ENCODE peak calls at places on chromosomes 12 and 14, in six cellular contexts. Q is astrocyte, D is Panc1, J is esophagus squamous epithelium, C is heart left ventricle, W is adrenal gland. N is an unnamed sample.

GRCh38 chr14:102279688-102280348 is 25.1 kb downstream of the MOK start:
- DNase-seq in C (no peak), W (peak; percentile 53), Q (peak; percentile 100), D (peak; percentile 76), J (no peak), N (no peak)

GRCh38 chr14:69726761-69727511 is 40.0 kb upstream of the SRSF5 start:
- DNase-seq in C (peak; percentile 83), W (peak; percentile 91), Q (peak; percentile 40), D (peak; percentile 28), J (peak; percentile 27), N (peak; percentile 72)

GRCh38 chr14:24367506-24368214 is at the start of gene NFATC4:
- DNase-seq in W (peak; percentile 94), J (no peak), C (peak; percentile 82), D (no peak), Q (peak; percentile 88), N (no peak)

GRCh38 chr12:85138833-85139232 is 102.7 kb downstream of the LRRIQ1 start:
- DNase-seq in C (no peak), W (no peak), J (no peak), D (no peak), Q (no peak), N (no peak)

GRCh38 chr14:53391631-53392030 is 238.5 kb upstream of the DDHD1 start:
- DNase-seq in C (no peak), J (no peak), W (no peak), D (no peak), Q (peak; percentile 96), N (no peak)

GRCh38 chr12:50732591-50732990 is 31.3 kb upstream of the ATF1 start:
- DNase-seq in D (peak; percentile 30), Q (peak; percentile 90), W (peak; percentile 82), J (no peak), C (no peak), N (no peak)

GRCh38 chr14:28651148-28651547 is 115.4 kb upstream of the FOXG1 start:
- DNase-seq in D (no peak), Q (peak; percentile 88), C (no peak), W (no peak), J (no peak), N (no peak)

GRCh38 chr12:42277426-42278115 is 39.5 kb upstream of the YAF2 start:
- DNase-seq in W (no peak), D (no peak), C (no peak), Q (no peak), J (no peak), N (no peak)

GRCh38 chr14:94517248-94517640 is 8.0 kb upstream of the SERPINA12 start:
- DNase-seq in C (no peak), D (no peak), J (no peak), W (peak; percentile 10), Q (no peak), N (no peak)

GRCh38 chr12:125129592-125130255 is 64.5 kb downstream of the AACS start:
- DNase-seq in D (no peak), C (peak; percentile 18), J (no peak), W (no peak), Q (no peak), N (no peak)

GRCh38 chr14:34782031-34782430 is 67.6 kb upstream of the CFL2 start:
- DNase-seq in C (no peak), D (no peak), Q (no peak), W (no peak), J (no peak), N (no peak)

GRCh38 chr14:72741836-72742681 is 151.8 kb downstream of the DPF3 start:
- DNase-seq in C (no peak), Q (no peak), W (peak; percentile 45), J (no peak), D (no peak), N (no peak)

GRCh38 chr12:106321139-106321850 is 18.8 kb downstream of the TCP11L2 start:
- DNase-seq in C (peak; percentile 27), D (no peak), W (no peak), Q (no peak), J (no peak), N (no peak)

GRCh38 chr12:8050600-8051250 is 15.4 kb downstream of the C3AR1 start:
- DNase-seq in D (no peak), Q (no peak), J (no peak), W (no peak), C (no peak), N (no peak)

GRCh38 chr12:96136129-96136528 is 58.0 kb upstream of the ELK3 start:
- DNase-seq in J (no peak), W (no peak), D (no peak), C (no peak), Q (peak; percentile 91), N (no peak)

GRCh38 chr14:51188566-51189185 is 51.4 kb upstream of the TMX1 start:
- DNase-seq in Q (peak; percentile 47), D (no peak), W (no peak), C (no peak), J (no peak), N (no peak)

GRCh38 chr12:19230896-19231295 is 101.4 kb downstream of the PLEKHA5 start:
- DNase-seq in Q (no peak), J (no peak), C (no peak), D (no peak), W (no peak), N (no peak)

GRCh38 chr14:101056446-101056845 is 152.9 kb upstream of the RTL1 start:
- DNase-seq in C (no peak), Q (no peak), W (no peak), J (no peak), D (no peak), N (no peak)

GRCh38 chr14:104115131-104115600 is 23.2 kb upstream of the KIF26A start:
- DNase-seq in W (no peak), C (no peak), D (no peak), Q (no peak), J (no peak), N (no peak)

GRCh38 chr14:101737414-101738367 is 23.8 kb upstream of the PPP2R5C start:
- DNase-seq in Q (no peak), J (no peak), D (no peak), W (no peak), C (no peak), N (no peak)

GRCh38 chr12:109739747-109740693 is 26.4 kb downstream of the FAM222A start:
- DNase-seq in D (no peak), W (peak; percentile 69), J (no peak), Q (no peak), C (no peak), N (no peak)

GRCh38 chr12:80821513-80822000 is 104.8 kb downstream of the MYF5 start:
- DNase-seq in D (no peak), Q (no peak), C (no peak), J (no peak), W (no peak), N (no peak)

GRCh38 chr12:49515266-49515665 is 23.6 kb upstream of the KCNH3 start:
- DNase-seq in C (no peak), Q (peak; percentile 89), D (peak; percentile 17), W (no peak), J (no peak), N (no peak)

GRCh38 chr12:94074970-94075695 is 73.2 kb upstream of the PLXNC1 start:
- DNase-seq in W (peak; percentile 87), C (peak; percentile 73), J (no peak), Q (peak; percentile 85), D (no peak), N (no peak)

GRCh38 chr12:28443337-28443736 is 253.1 kb downstream of the CCDC91 start:
- DNase-seq in C (no peak), J (no peak), D (no peak), W (no peak), Q (no peak), N (no peak)

GRCh38 chr14:50333010-50333409 is 20.9 kb downstream of the DMAC2L start:
- DNase-seq in W (peak; percentile 78), J (no peak), C (peak; percentile 47), D (no peak), Q (peak; percentile 82), N (no peak)

GRCh38 chr14:58765375-58765774 is 127.6 kb downstream of the DACT1 start:
- DNase-seq in D (no peak), Q (no peak), C (peak; percentile 72), J (no peak), W (no peak), N (no peak)

GRCh38 chr12:24398605-24399004 is 449.1 kb upstream of the SOX5 start:
- DNase-seq in W (no peak), D (no peak), J (no peak), Q (no peak), C (no peak), N (no peak)

GRCh38 chr14:73633517-73634332 is 11.1 kb upstream of the DNAL1 start:
- DNase-seq in D (peak; percentile 53), J (no peak), W (peak; percentile 85), C (peak; percentile 55), Q (peak; percentile 37), N (peak; percentile 38)

DNA sequence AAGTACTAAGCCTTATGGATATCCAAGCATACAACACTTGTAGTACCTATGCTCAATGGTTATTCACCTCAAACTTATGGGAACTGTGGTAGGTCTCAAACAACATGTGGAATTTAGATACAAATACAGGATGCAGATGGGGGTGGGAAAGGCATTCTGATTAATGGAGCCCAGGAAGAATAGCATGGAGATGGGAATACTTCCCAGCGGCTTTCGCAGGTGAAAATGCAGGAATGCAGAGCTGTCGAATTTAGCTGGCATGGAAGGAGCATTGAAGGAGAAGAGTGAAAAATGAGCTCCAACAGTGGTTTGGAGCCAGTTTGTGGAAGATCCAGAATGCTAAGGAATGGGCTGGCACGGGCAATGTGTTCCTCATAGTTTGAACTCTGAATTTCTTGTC is 89.9 kb downstream of the NKX2-1 start:
- DNase-seq in W (no peak), J (no peak), Q (no peak), D (no peak), C (no peak), N (no peak)
- H3K4me3 ChIP-seq in W (no peak overlapping the region), J (no peak overlapping the region), Q (no peak overlapping the region), D (no peak overlapping the region), C (no peak overlapping the region), N (no peak overlapping the region)

GRCh38 chr12:98352218-98352811 is 163.1 kb upstream of the TMPO start:
- DNase-seq in D (no peak), Q (peak; percentile 98), W (no peak), C (no peak), J (no peak), N (no peak)
- H3K27ac ChIP-seq in D (no peak overlapping the region), Q (peak overlapping the region; percentile 91), W (no peak overlapping the region), C (no peak overlapping the region), J (no peak overlapping the region), N (no peak overlapping the region)

GRCh38 chr14:99790978-99791376 is 2.2 kb upstream of the EML1 start:
- DNase-seq in C (no peak), D (no peak), W (peak; percentile 52), Q (no peak), J (no peak), N (no peak)

GRCh38 chr14:99790201-99790977 is 2.8 kb upstream of the EML1 start:
- DNase-seq in D (no peak), Q (no peak), J (no peak), C (no peak), W (peak; percentile 45), N (no peak)

GRCh38 chr14:99789581-99789980 is 3.6 kb upstream of the EML1 start:
- DNase-seq in J (no peak), Q (no peak), D (no peak), C (no peak), W (no peak), N (no peak)

GRCh38 chr14:99786423-99787051 is 6.7 kb upstream of the EML1 start:
- DNase-seq in W (peak; percentile 33), D (no peak), J (no peak), Q (no peak), C (peak; percentile 27), N (no peak)

GRCh38 chr14:99788713-99789112 is 4.5 kb upstream of the EML1 start:
- DNase-seq in Q (no peak), J (no peak), C (no peak), D (no peak), W (peak; percentile 15), N (no peak)
- H3K4me3 ChIP-seq in Q (no peak overlapping the region), J (no peak overlapping the region), C (no peak overlapping the region), D (no peak overlapping the region), W (no peak overlapping the region), N (no peak overlapping the region)

GRCh38 chr12:56768424-56768823 is 5.3 kb downstream of the HSD17B6 start:
- DNase-seq in Q (no peak), J (no peak), C (no peak), D (no peak), W (no peak), N (no peak)
- H3K27ac ChIP-seq in Q (no peak overlapping the region), J (no peak overlapping the region), C (no peak overlapping the region), D (no peak overlapping the region), W (no peak overlapping the region), N (no peak overlapping the region)